ENCODE peak calls at places on chromosomes 2 and 18, in ten cellular contexts. Q is A549, A is body of pancreas, O is GM23338, G is astrocyte of the spinal cord, T is heart left ventricle, M is Peyer's patch, B is fibroblast of lung, C is PC-3, Y is mucosa of descending colon. N is an unnamed sample.

GRCh38 chr2:3127710-3128109 is 249.9 kb downstream of the EIPR1 start:
- DNase-seq in Q (no peak), A (no peak), O (no peak), G (no peak), T (no peak), M (no peak), B (no peak), C (no peak), Y (no peak), N (no peak)

GRCh38 chr2:207231962-207232361 is 66.2 kb upstream of the KLF7 start:
- DNase-seq in Q (no peak), A (no peak), O (no peak), G (peak; percentile 68), T (no peak), M (no peak), B (peak; percentile 44), C (no peak), Y (no peak), N (no peak)

GRCh38 chr2:96811916-96812315 is 4.2 kb upstream of the CNNM3 start:
- DNase-seq in Q (no peak), A (no peak), O (no peak), G (no peak), T (peak; percentile 89), M (no peak), B (peak; percentile 67), C (no peak), Y (no peak), N (no peak)

GRCh38 chr2:168090366-168091019 is 156.9 kb downstream of the STK39 start:
- DNase-seq in Q (no peak), A (no peak), O (no peak), G (no peak), T (no peak), M (no peak), B (no peak), C (no peak), Y (no peak), N (no peak)

GRCh38 chr2:39099820-39100728 is 20.8 kb downstream of the SOS1 start:
- DNase-seq in Q (no peak), A (no peak), O (no peak), G (peak; percentile 17), T (no peak), M (no peak), B (no peak), C (peak; percentile 46), Y (no peak), N (no peak)

GRCh38 chr2:119517433-119517832 is 6.8 kb downstream of the SCTR start:
- DNase-seq in Q (peak; percentile 53), A (peak; percentile 86), O (peak; percentile 86), G (peak; percentile 8), T (peak; percentile 59), M (peak; percentile 82), B (peak; percentile 36), C (peak; percentile 51), Y (peak; percentile 56), N (peak; percentile 75)

GRCh38 chr18:58562146-58562998 is 66.5 kb downstream of the ALPK2 start:
- DNase-seq in Q (no peak), A (no peak), O (no peak), G (no peak), T (no peak), M (no peak), B (no peak), C (no peak), Y (no peak), N (no peak)

GRCh38 chr2:153477641-153478288 is 797 bp downstream of the RPRM start:
- DNase-seq in Q (no peak), A (no peak), O (peak; percentile 62), G (no peak), T (no peak), M (no peak), B (no peak), C (no peak), Y (no peak), N (peak; percentile 21)

GRCh38 chr2:216339456-216340279 is 32.6 kb downstream of the MARCHF4 start:
- DNase-seq in Q (peak; percentile 23), A (no peak), O (peak; percentile 96), G (peak; percentile 76), T (peak; percentile 49), M (no peak), B (peak; percentile 73), C (peak; percentile 9), Y (no peak), N (peak; percentile 66)

DNA sequence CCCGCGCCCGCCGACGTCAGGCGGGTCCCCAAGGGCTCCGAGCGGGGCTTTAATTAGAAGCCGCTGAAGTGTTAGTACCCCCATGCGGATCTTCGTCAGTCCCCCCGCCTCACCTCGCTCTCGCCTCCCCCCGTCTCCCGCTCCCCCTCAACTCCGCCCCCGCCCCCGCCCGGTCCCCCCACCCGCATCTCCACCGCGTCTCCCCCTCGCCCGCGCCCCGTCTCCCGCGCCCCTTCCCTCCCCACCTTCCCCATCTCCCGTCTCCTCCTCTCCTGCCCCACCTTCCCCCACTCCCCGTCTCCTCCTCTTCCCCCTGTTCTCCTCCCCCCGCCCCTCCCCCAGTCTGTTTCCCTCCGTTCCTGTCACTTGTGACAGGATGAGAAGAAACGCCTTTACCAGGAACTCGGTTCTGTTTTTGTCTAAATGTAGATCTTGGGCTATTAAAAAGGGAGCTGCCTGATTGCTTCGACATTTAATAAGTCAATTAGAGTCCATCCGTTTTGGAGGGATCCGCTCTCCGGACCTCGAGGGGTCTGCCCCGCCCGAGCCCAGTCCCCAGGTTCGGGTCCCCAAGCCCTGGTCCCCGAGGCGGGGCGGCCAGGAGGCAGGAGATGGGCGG is 961 bp upstream of the ALKAL2 start:
- DNase-seq in Q (no peak), A (peak; percentile 69), O (peak; percentile 71), G (no peak), T (no peak), M (no peak), B (no peak), C (no peak), Y (no peak), N (peak; percentile 23)
- TF ChIP-seq CTCF in Q (no peak), A (no peak), O (no peak), G (no peak), T (no peak), M (no peak), B (no peak), C (no peak), Y (no peak), N (no peak)

GRCh38 chr18:2139676-2140075 is 431.6 kb downstream of the METTL4 start:
- DNase-seq in Q (no peak), A (no peak), O (no peak), G (peak; percentile 67), T (no peak), M (no peak), B (peak; percentile 5), C (peak; percentile 88), Y (no peak), N (no peak)

GRCh38 chr18:2135309-2135708 is 436.0 kb downstream of the METTL4 start:
- DNase-seq in Q (no peak), A (no peak), O (peak; percentile 9), G (no peak), T (no peak), M (no peak), B (no peak), C (no peak), Y (no peak), N (no peak)

GRCh38 chr18:2134364-2134763 is 436.9 kb downstream of the METTL4 start:
- DNase-seq in Q (no peak), A (no peak), O (no peak), G (no peak), T (no peak), M (no peak), B (no peak), C (no peak), Y (no peak), N (no peak)
- TF ChIP-seq CTCF in Q (no peak), A (no peak), O (no peak), G (peak; percentile 16), T (no peak), M (no peak), B (no peak), C (peak; percentile 40), Y (no peak), N (peak; percentile 14)

DNA sequence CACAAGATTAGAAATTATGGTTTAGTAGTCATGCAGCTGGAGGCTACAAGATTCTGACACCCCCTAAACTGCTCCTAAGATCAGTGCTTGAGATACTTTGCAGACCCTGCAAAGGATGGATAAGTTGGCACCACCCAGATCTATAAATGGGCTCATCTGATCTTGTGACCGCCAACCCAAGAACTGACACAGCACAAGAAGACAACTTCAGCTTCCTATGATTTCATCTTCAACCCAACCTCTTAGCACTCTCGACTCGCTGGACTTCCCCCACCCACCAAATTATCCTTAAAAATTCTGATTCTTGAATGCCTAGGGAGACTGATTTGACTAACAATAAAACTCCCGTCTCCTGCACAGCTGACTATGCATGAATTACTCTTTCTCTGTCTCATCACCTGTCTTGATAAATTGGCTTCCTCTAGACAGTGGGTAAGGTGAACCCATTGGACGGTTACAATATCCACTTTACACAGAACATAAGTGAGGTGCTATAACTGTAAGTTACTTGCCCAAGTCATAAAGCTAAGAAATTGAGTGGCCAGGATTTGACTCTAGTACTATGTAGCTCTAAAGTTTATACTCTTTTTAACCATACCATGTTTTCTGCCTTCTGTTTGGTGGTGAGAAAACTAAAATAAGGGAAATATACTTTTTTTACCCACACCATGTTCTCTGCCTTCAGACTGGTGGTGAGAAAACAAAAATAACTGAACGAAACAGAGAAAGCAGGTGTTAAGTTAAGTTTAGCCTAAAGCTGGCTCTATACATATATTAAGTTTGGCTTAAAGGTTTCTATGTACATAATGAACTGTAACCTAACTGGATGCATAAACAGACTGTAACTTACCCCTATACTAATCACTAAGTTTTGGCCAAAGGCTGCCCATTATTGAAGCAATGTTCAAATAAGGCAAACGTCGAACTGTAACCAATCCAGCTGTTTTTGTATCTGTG is 962.3 kb upstream of the NXPH2 start:
- DNase-seq in Q (no peak), A (no peak), O (no peak), G (no peak), T (no peak), M (no peak), B (no peak), C (no peak), Y (no peak), N (no peak)
- TF ChIP-seq CTCF in Q (no peak), A (no peak), O (no peak), G (no peak), T (no peak), M (no peak), B (no peak), C (no peak), Y (no peak), N (no peak)

GRCh38 chr2:105504459-105504858 is 105.6 kb upstream of the FHL2 start:
- DNase-seq in Q (no peak), A (no peak), O (no peak), G (peak; percentile 32), T (no peak), M (no peak), B (no peak), C (no peak), Y (no peak), N (no peak)

GRCh38 chr2:105510761-105511669 is 112.2 kb upstream of the FHL2 start:
- DNase-seq in Q (peak; percentile 57), A (no peak), O (no peak), G (peak; percentile 69), T (no peak), M (no peak), B (peak; percentile 55), C (peak; percentile 72), Y (no peak), N (peak; percentile 31)

GRCh38 chr2:105509271-105510086 is 110.6 kb upstream of the FHL2 start:
- DNase-seq in Q (no peak), A (no peak), O (no peak), G (no peak), T (no peak), M (no peak), B (no peak), C (no peak), Y (no peak), N (no peak)
- TF ChIP-seq CTCF in Q (no peak), A (no peak), O (no peak), G (no peak), T (no peak), M (no peak), B (no peak), C (no peak), Y (no peak), N (no peak)

N was measured in hepatocyte.